ENCODE peak calls at places on chromosomes 3 and 15, in eight cellular contexts. C is suprapubic skin, L is colonic mucosa, B is heart left ventricle, J is H9, D is PC-9, O is hepatocyte, A is PC-3. M is an unnamed sample.

GRCh38 chr3:181582619-181583018 is 129.1 kb upstream of the SOX2 start:
- DNase-seq in C (no peak), L (no peak), B (no peak), J (no peak), D (no peak), O (no peak), A (no peak), M (no peak)

GRCh38 chr3:163490119-163490518 is 1588.2 kb downstream of the SI start:
- DNase-seq in C (no peak), L (peak), B (no peak), J (peak), D (peak), O (peak), A (peak), M (no peak)

GRCh38 chr3:36741285-36741684 is 23.1 kb downstream of the DCLK3 start:
- DNase-seq in C (no peak), L (no peak), B (no peak), J (no peak), D (no peak), O (peak), A (peak), M (no peak)

GRCh38 chr3:63979093-63979492 is 44.2 kb downstream of the PSMD6 start:
- DNase-seq in C (no peak), L (no peak), B (no peak), J (no peak), D (peak), O (no peak), A (no peak), M (no peak)

GRCh38 chr3:81684739-81685395 is 76.6 kb downstream of the GBE1 start:
- DNase-seq in C (no peak), L (no peak), B (no peak), J (no peak), D (no peak), O (peak), A (peak), M (no peak)

GRCh38 chr3:59609967-59610366 is 560.1 kb upstream of the CFAP20DC start:
- DNase-seq in C (no peak), L (peak), B (peak), J (no peak), D (no peak), O (no peak), A (no peak), M (no peak)

GRCh38 chr3:146162561-146162960 is 1.6 kb upstream of the PLOD2 start:
- DNase-seq in C (no peak), L (no peak), B (no peak), J (no peak), D (no peak), O (no peak), A (peak), M (no peak)

GRCh38 chr3:141243295-141243707 is 11.7 kb downstream of the PXYLP1 start:
- DNase-seq in C (no peak), L (no peak), B (no peak), J (no peak), D (no peak), O (no peak), A (no peak), M (peak)

GRCh38 chr15:45088801-45089711 is 24.9 kb downstream of the DUOX2 start:
- DNase-seq in C (no peak), L (no peak), B (no peak), J (no peak), D (no peak), O (peak), A (peak), M (no peak)

GRCh38 chr15:90819390-90819789 is 49.0 kb upstream of the FURIN start:
- DNase-seq in C (no peak), L (peak), B (peak), J (no peak), D (no peak), O (no peak), A (no peak), M (no peak)

GRCh38 chr3:128709506-128710210 is 16.3 kb upstream of the RAB7A start:
- DNase-seq in C (no peak), L (no peak), B (no peak), J (no peak), D (peak), O (no peak), A (peak), M (no peak)

GRCh38 chr3:25885544-25885943 is 95.7 kb downstream of the OXSM start:
- DNase-seq in C (no peak), L (no peak), B (no peak), J (no peak), D (peak), O (peak), A (peak), M (no peak)

GRCh38 chr3:101026244-101026643 is 33.0 kb upstream of the ABI3BP start:
- DNase-seq in C (no peak), L (no peak), B (no peak), J (no peak), D (no peak), O (no peak), A (no peak), M (no peak)

GRCh38 chr15:95620934-95621579 is 709.4 kb upstream of the NR2F2 start:
- DNase-seq in C (no peak), L (no peak), B (no peak), J (no peak), D (no peak), O (no peak), A (no peak), M (no peak)

GRCh38 chr3:99128740-99129505 is 227.4 kb upstream of the DCBLD2 start:
- DNase-seq in C (no peak), L (no peak), B (no peak), J (no peak), D (peak), O (no peak), A (peak), M (peak)

GRCh38 chr15:96924570-96924969 is 594.1 kb downstream of the NR2F2 start:
- DNase-seq in C (no peak), L (no peak), B (no peak), J (no peak), D (no peak), O (no peak), A (no peak), M (no peak)

GRCh38 chr3:155185623-155186022 is 105.5 kb downstream of the MME start:
- DNase-seq in C (no peak), L (no peak), B (no peak), J (peak), D (no peak), O (no peak), A (peak), M (no peak)

GRCh38 chr3:187242435-187242834 is 45.1 kb downstream of the RTP1 start:
- DNase-seq in C (no peak), L (no peak), B (no peak), J (no peak), D (no peak), O (no peak), A (no peak), M (no peak)

GRCh38 chr3:44098666-44099065 is 143.0 kb upstream of the TOPAZ1 start:
- DNase-seq in C (peak), L (no peak), B (no peak), J (no peak), D (no peak), O (no peak), A (no peak), M (no peak)

GRCh38 chr3:61505197-61505596 is 56.2 kb upstream of the PTPRG start:
- DNase-seq in C (no peak), L (no peak), B (no peak), J (peak), D (no peak), O (no peak), A (no peak), M (no peak)

GRCh38 chr3:81195483-81195882 is 566.0 kb downstream of the GBE1 start:
- DNase-seq in C (no peak), L (no peak), B (no peak), J (no peak), D (no peak), O (no peak), A (peak), M (no peak)

GRCh38 chr3:151439652-151440125 is 21.2 kb downstream of the IGSF10 start:
- DNase-seq in C (no peak), L (peak), B (no peak), J (no peak), D (peak), O (peak), A (peak), M (no peak)

DNA sequence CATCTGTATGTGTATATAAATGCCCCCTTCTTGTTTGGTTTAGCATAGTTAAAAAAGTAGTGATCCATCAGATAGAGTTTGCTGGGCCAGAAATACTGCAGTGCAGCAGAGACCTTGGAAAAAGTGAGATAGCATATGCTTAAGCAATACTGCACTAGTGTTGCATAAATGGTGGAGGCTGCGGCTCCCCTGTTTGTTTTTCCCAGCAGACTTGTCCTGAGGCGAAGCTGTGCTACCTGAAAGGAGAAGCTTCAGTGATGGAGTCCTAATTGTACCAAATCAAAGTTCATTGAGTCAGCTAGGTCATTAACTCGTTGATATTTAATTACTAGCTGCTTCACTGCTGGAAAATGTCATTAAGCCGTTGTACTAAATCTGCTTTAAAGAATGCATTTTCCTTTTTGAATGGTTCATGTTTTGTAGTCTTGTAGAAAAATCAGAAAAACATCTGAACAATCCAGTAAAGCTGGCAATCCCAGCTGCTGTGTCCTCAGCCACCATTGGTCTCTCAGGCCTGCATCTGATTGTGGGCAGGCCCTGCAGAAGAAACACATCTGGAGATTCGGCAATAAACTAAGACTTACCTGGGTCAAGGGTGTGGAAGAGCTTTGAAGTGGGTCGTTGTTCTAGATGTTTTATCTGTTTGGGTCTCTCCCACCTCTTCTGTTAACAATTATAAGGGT is 169.6 kb downstream of the B3GALNT1 start:
- DNase-seq in C (no peak), L (no peak), B (no peak), J (no peak), D (no peak), O (peak), A (no peak), M (no peak)
- H3K27ac ChIP-seq in C (no peak), L (no peak), B (no peak), J (no peak), D (peak), O (no peak), A (no peak), M (no peak)

GRCh38 chr3:165444745-165445144 is 248.6 kb upstream of the SLITRK3 start:
- DNase-seq in C (no peak), L (no peak), B (no peak), J (no peak), D (no peak), O (no peak), A (no peak), M (no peak)

GRCh38 chr3:165440380-165440779 is 244.2 kb upstream of the SLITRK3 start:
- DNase-seq in C (no peak), L (no peak), B (no peak), J (no peak), D (no peak), O (no peak), A (no peak), M (no peak)

GRCh38 chr3:165443664-165444063 is 247.5 kb upstream of the SLITRK3 start:
- DNase-seq in C (no peak), L (no peak), B (no peak), J (no peak), D (no peak), O (no peak), A (no peak), M (no peak)

DNA sequence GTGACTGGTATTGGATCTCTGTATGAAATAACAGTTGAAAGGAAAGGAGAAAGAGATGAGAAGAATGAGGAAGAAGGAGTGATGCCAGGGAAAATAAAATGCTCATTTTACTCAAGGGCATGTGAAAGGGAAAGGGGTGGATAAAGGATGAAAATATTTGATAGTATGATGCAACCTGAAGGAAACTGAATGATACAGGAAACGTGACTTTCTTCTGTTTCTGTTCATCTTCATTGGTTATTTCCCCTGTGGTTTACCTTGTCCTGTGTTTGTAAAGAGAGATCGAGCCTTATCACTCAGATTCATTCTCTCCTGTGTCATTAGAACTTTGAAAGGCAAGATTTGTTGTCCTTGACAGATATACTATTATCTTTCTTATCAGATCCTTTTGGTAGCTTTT is 243.6 kb upstream of the SLITRK3 start:
- DNase-seq in C (no peak), L (no peak), B (no peak), J (no peak), D (no peak), O (no peak), A (no peak), M (no peak)
- H3K27ac ChIP-seq in C (no peak), L (no peak), B (no peak), J (no peak), D (no peak), O (no peak), A (no peak), M (no peak)

DNA sequence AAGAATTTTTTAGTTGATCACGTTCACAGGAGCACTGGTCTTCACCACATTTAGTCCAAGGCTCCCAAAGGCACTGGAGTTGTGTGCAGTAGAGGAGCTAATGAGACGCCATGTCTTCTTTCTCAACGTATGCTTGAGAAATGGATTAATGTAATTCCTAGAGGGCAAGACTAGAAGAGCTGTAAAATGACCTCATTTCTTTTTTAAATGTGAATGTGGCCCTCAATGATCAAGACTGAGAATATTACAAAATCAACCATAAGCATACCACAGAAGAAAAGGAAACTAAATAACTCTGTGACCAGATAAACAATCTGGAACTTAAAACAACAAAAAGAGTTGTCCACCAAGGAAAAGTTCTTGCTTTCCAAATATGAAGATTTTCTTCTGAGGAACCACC is 112.1 kb upstream of the THBS1 start:
- DNase-seq in C (no peak), L (no peak), B (no peak), J (no peak), D (no peak), O (no peak), A (no peak), M (no peak)
- H3K27ac ChIP-seq in C (no peak), L (peak), B (no peak), J (no peak), D (no peak), O (no peak), A (no peak), M (no peak)

DNA sequence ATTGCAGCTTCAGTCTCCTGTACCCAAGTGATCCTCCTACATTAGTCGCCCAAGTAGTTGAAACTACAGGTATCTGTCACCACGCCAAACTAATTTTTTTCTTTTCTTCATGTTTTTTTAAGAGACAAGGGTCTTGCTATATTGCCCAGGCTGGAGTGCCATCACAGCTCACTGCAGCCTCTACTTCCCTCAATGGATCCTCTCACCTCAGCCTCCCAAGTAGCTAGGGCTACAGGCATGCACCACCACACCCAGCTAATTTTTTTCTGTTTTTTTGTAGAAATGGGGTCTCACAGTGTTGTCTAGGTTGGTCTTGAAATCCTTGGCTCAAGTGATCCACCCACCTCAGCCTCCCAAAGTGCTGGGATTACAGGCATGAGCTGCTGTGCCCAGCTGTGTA is 89.5 kb downstream of the ZNF609 start:
- DNase-seq in C (no peak), L (no peak), B (no peak), J (no peak), D (no peak), O (no peak), A (no peak), M (no peak)
- H3K27ac ChIP-seq in C (no peak), L (no peak), B (no peak), J (no peak), D (no peak), O (no peak), A (no peak), M (no peak)

GRCh38 chr3:126745760-126746394 is 41.8 kb downstream of the CHCHD6 start:
- DNase-seq in C (peak), L (peak), B (peak), J (no peak), D (peak), O (no peak), A (no peak), M (no peak)
- H3K27ac ChIP-seq in C (no peak), L (no peak), B (peak), J (no peak), D (no peak), O (peak), A (no peak), M (no peak)

GRCh38 chr15:73695773-73696640 is 11.8 kb downstream of the CD276 start:
- DNase-seq in C (no peak), L (no peak), B (no peak), J (no peak), D (no peak), O (no peak), A (peak), M (no peak)

GRCh38 chr15:73694419-73694818 is 10.2 kb downstream of the CD276 start:
- DNase-seq in C (no peak), L (no peak), B (peak), J (no peak), D (no peak), O (no peak), A (no peak), M (no peak)

GRCh38 chr15:73688455-73688854 is 4.3 kb downstream of the CD276 start:
- DNase-seq in C (peak), L (no peak), B (no peak), J (peak), D (no peak), O (peak), A (no peak), M (no peak)

GRCh38 chr15:73686781-73687256 is 2.6 kb downstream of the CD276 start:
- DNase-seq in C (peak), L (no peak), B (no peak), J (no peak), D (no peak), O (peak), A (peak), M (no peak)

GRCh38 chr15:73691398-73691797 is 7.2 kb downstream of the CD276 start:
- DNase-seq in C (peak), L (peak), B (peak), J (peak), D (no peak), O (peak), A (peak), M (peak)
- H3K27ac ChIP-seq in C (no peak), L (no peak), B (peak), J (no peak), D (no peak), O (peak), A (no peak), M (no peak)